ENCODE peak calls at places on chromosomes 1 and 21, in five cellular contexts. Y is upper lobe of right lung, I is suprapubic skin, B is fibroblast of lung, G is breast epithelium. X is an unnamed sample.

GRCh38 chr1:220710333-220710732 is 20.2 kb downstream of the C1orf115 start:
- DNase-seq in I (no peak), Y (no peak), G (no peak), B (no peak), X (no peak)

GRCh38 chr21:39552856-39553255 is 59.9 kb upstream of the B3GALT5 start:
- DNase-seq in I (no peak), B (no peak), Y (no peak), G (no peak), X (no peak)

GRCh38 chr1:183807549-183808168 is 2.7 kb downstream of the RGL1 start:
- DNase-seq in Y (no peak), I (no peak), B (peak; percentile 60), G (no peak), X (peak; percentile 19)

GRCh38 chr1:241695454-241696171 is 43.5 kb downstream of the WDR64 start:
- DNase-seq in I (no peak), B (peak; percentile 33), G (no peak), Y (no peak), X (no peak)

GRCh38 chr1:31591425-31592093 is 15.2 kb downstream of the TINAGL1 start:
- DNase-seq in I (no peak), Y (peak; percentile 39), G (no peak), B (no peak), X (no peak)

GRCh38 chr1:25554886-25555752 is 11.7 kb downstream of the LDLRAP1 start:
- DNase-seq in Y (no peak), B (no peak), I (no peak), G (no peak), X (no peak)

GRCh38 chr21:46598563-46599250 is 6.2 kb downstream of the S100B start:
- DNase-seq in G (no peak), B (no peak), Y (no peak), I (no peak), X (no peak)

GRCh38 chr1:211524521-211524920 is 32.6 kb upstream of the RD3 start:
- DNase-seq in I (no peak), Y (no peak), G (no peak), B (no peak), X (no peak)

GRCh38 chr1:232978091-232978634 is 27.8 kb downstream of the NTPCR start:
- DNase-seq in B (peak; percentile 19), I (peak; percentile 31), Y (no peak), G (no peak), X (no peak)

GRCh38 chr1:246455487-246455886 is 51.6 kb downstream of the SMYD3 start:
- DNase-seq in G (no peak), B (no peak), Y (no peak), I (no peak), X (no peak)

GRCh38 chr1:222798111-222798510 is 16.7 kb upstream of the DISP1 start:
- DNase-seq in I (no peak), Y (no peak), G (no peak), B (peak; percentile 66), X (no peak)

GRCh38 chr1:27031235-27032118 is 18.8 kb upstream of the TENT5B start:
- DNase-seq in I (peak; percentile 89), B (peak; percentile 73), Y (peak; percentile 90), G (peak; percentile 94), X (peak; percentile 89)

GRCh38 chr1:46708121-46708520 is 10.8 kb downstream of the EFCAB14 start:
- DNase-seq in G (no peak), Y (no peak), I (no peak), B (no peak), X (no peak)

GRCh38 chr21:45405271-45405818 is 380 bp downstream of the COL18A1 start:
- DNase-seq in Y (no peak), B (no peak), G (no peak), I (no peak), X (no peak)
- H3K4me1 ChIP-seq in Y (peaks cover 18% of the 10 kb centered on the region), B (peaks cover 3% of the 10 kb centered on the region), G (peaks cover 25% of the 10 kb centered on the region), I (peaks cover 73% of the 10 kb centered on the region), X (peaks cover 17% of the 10 kb centered on the region)

GRCh38 chr1:43367904-43368645 is at the start of gene ELOVL1:
- DNase-seq in I (peak; percentile 93), B (peak; percentile 79), Y (peak; percentile 98), G (peak; percentile 89), X (peak; percentile 94)

GRCh38 chr1:43373034-43373940 is 5.5 kb upstream of the ELOVL1 start:
- DNase-seq in I (no peak), B (peak; percentile 79), Y (no peak), G (no peak), X (no peak)

GRCh38 chr1:43372172-43372571 is 4.4 kb upstream of the ELOVL1 start:
- DNase-seq in G (no peak), Y (no peak), I (no peak), B (no peak), X (no peak)

GRCh38 chr1:43368646-43369020 is 822 bp upstream of the ELOVL1 start:
- DNase-seq in G (no peak), Y (no peak), B (no peak), I (no peak), X (no peak)

DNA sequence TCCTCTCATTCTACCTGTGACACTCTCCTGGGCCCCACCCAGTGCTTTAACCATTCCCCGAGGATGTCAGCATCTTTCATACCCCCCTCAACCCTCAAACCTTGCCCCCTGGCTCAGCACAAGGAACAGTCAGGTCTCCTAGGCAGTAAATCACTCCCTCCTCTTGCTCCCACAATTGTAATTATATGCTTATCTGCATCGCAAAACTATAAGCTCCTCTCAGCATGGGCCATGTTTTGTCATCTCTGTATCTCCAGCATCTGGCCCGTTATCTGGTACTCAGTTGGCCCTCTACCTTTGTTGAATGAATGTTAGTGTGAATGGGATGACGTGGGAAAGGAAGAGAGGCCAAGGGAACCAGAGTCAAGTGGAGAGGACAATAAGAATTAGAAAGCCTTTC is 2.8 kb upstream of the ELOVL1 start:
- DNase-seq in B (no peak), G (no peak), Y (no peak), I (no peak), X (no peak)
- H3K27ac ChIP-seq in B (no peak overlapping the region), G (no peak overlapping the region), Y (no peak overlapping the region), I (no peak overlapping the region), X (no peak overlapping the region)

GRCh38 chr1:28510350-28511223 is 4.7 kb downstream of the RCC1 start:
- DNase-seq in Y (no peak), I (no peak), B (peak; percentile 43), G (no peak), X (no peak)

GRCh38 chr1:28509705-28510349 is 4.0 kb downstream of the RCC1 start:
- DNase-seq in I (no peak), G (no peak), Y (no peak), B (peak; percentile 30), X (no peak)

GRCh38 chr1:28508435-28508754 is 2.6 kb downstream of the RCC1 start:
- DNase-seq in Y (no peak), B (no peak), G (no peak), I (no peak), X (no peak)

GRCh38 chr1:28507646-28508434 is 2.0 kb downstream of the RCC1 start:
- DNase-seq in B (peak; percentile 12), Y (no peak), I (no peak), G (no peak), X (no peak)

DNA sequence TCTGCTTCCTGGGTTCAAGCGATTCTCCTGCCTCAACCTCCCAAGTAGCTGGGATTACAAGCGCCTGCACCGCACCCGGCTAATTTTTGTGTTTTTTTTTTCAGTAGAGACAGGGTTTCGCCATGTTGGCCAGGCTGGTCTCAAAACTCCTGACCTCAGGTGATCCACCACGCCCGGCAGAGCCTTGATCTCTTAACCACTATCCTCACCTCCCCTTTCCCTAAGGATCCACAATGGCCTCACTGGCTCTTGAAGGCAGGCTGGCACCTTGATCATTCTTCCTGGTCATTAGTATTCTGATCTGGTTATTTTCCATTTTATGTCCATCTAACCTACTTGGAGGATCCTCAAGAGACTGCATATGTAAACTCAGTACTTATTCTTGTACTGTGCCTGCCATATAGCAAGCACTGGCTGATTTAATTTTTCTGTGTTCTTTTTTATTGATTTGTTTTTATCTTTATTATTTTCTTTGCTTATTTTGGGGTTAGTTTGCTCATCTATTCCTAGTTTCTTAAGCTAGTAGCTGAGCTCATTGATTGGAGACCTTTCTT is 6.3 kb downstream of the RCC1 start:
- DNase-seq in G (no peak), Y (no peak), B (peak; percentile 35), I (no peak), X (no peak)
- H3K4me1 ChIP-seq in G (no peaks in the 10 kb centered on the region), Y (peaks cover 38% of the 10 kb centered on the region), B (peaks cover 10% of the 10 kb centered on the region), I (peaks cover 39% of the 10 kb centered on the region), X (peaks cover 39% of the 10 kb centered on the region)

GRCh38 chr1:201469645-201470074 is 672 bp upstream of the PHLDA3 start:
- DNase-seq in Y (no peak), G (no peak), B (no peak), I (no peak), X (no peak)

GRCh38 chr1:201465698-201466290 is 3.2 kb downstream of the PHLDA3 start:
- DNase-seq in G (no peak), Y (no peak), B (no peak), I (no peak), X (no peak)

GRCh38 chr1:201468501-201468843 is 516 bp downstream of the PHLDA3 start:
- DNase-seq in B (no peak), I (no peak), Y (peak; percentile 73), G (no peak), X (no peak)

GRCh38 chr1:201468844-201469644 is at the start of gene PHLDA3:
- DNase-seq in Y (peak; percentile 96), B (peak; percentile 92), I (peak; percentile 95), G (peak; percentile 90), X (peak; percentile 81)

GRCh38 chr1:201466492-201466891 is 2.5 kb downstream of the PHLDA3 start:
- DNase-seq in G (no peak), Y (peak; percentile 81), I (no peak), B (peak; percentile 91), X (peak; percentile 56)
- H3K27ac ChIP-seq in G (peak overlapping the region; percentile 93), Y (peak overlapping the region; percentile 94), I (peak overlapping the region; percentile 96), B (no peak overlapping the region), X (peak overlapping the region; percentile 98)

X was measured in transverse colon.